ENCODE peak calls at places on chromosomes 13 and 19, in ten cellular contexts. G is nucleus accumbens; P is fibroblast of the aortic adventitia; V is stimulated activated CD8-positive, alpha-beta memory T cell treated with anti-CD3 and anti-CD28 coated beads, Interleukin-7, amount 100 ng/mL, for 1 hour; F is activated CD8-positive, alpha-beta memory T cell treated with anti-CD3 and anti-CD28 coated beads for 48 hours; S is NCI-H460; H is spleen; Q is WTC11; Y is HCT116; M is SIG-M5. Z is an unnamed sample.

GRCh38 chr13:26919311-26919710 is 158.7 kb upstream of the GPR12 start:
- DNase-seq in G (no peak), P (no peak), V (no peak), F (no peak), S (no peak), H (no peak), Q (no peak), Y (no peak), M (no peak), Z (no peak)

GRCh38 chr19:54478677-54479266 is 5.7 kb upstream of the CDC42EP5 start:
- DNase-seq in G (no peak), P (peak; percentile 56), V (no peak), F (no peak), S (no peak), H (no peak), Q (peak; percentile 76), Y (peak; percentile 53), M (no peak), Z (no peak)

GRCh38 chr13:73428137-73428536 is 369.3 kb downstream of the KLF5 start:
- DNase-seq in G (no peak), P (peak; percentile 78), V (no peak), F (no peak), S (no peak), H (no peak), Q (no peak), Y (peak; percentile 81), M (no peak), Z (no peak)

GRCh38 chr13:102402292-102402691 is 444 bp upstream of the FGF14 start:
- DNase-seq in G (peak; percentile 56), P (peak; percentile 5), V (no peak), F (no peak), S (no peak), H (no peak), Q (peak; percentile 78), Y (no peak), M (no peak), Z (peak; percentile 64)

GRCh38 chr19:18496980-18497256 is 25.0 kb downstream of the ELL start:
- DNase-seq in G (no peak), P (no peak), V (no peak), F (no peak), S (no peak), H (no peak), Q (no peak), Y (no peak), M (no peak), Z (no peak)

GRCh38 chr13:78608705-78609463 is 5.5 kb upstream of the POU4F1 start:
- DNase-seq in G (no peak), P (no peak), V (no peak), F (no peak), S (no peak), H (peak; percentile 77), Q (peak; percentile 31), Y (no peak), M (no peak), Z (no peak)

GRCh38 chr19:688992-689391 is 6.3 kb downstream of the PRSS57 start:
- DNase-seq in G (no peak), P (no peak), V (no peak), F (no peak), S (no peak), H (no peak), Q (no peak), Y (no peak), M (no peak), Z (no peak)

GRCh38 chr19:23917856-23918255 is 3.2 kb downstream of the ZNF726 start:
- DNase-seq in G (no peak), P (no peak), V (no peak), F (no peak), S (no peak), H (no peak), Q (no peak), Y (no peak), M (no peak), Z (no peak)

GRCh38 chr19:48962029-48962848 is 2.9 kb upstream of the FTL start:
- DNase-seq in G (no peak), P (no peak), V (no peak), F (no peak), S (peak; percentile 65), H (peak; percentile 96), Q (no peak), Y (no peak), M (peak; percentile 24), Z (no peak)

GRCh38 chr19:51698296-51698695 is 5.2 kb downstream of the SPACA6 start:
- DNase-seq in G (no peak), P (peak; percentile 30), V (no peak), F (no peak), S (no peak), H (no peak), Q (no peak), Y (no peak), M (no peak), Z (no peak)

GRCh38 chr13:60797112-60797511 is 400.1 kb downstream of the TDRD3 start:
- DNase-seq in G (no peak), P (no peak), V (no peak), F (no peak), S (no peak), H (no peak), Q (no peak), Y (no peak), M (no peak), Z (no peak)

GRCh38 chr19:35153701-35154534 is 617 bp upstream of the FXYD5 start:
- DNase-seq in G (no peak), P (no peak), V (peak; percentile 40), F (peak; percentile 62), S (peak; percentile 30), H (peak; percentile 91), Q (peak; percentile 79), Y (no peak), M (no peak), Z (no peak)

GRCh38 chr13:57629391-57629804 is 2.1 kb upstream of the PCDH17 start:
- DNase-seq in G (peak; percentile 67), P (peak; percentile 3), V (no peak), F (no peak), S (no peak), H (peak; percentile 72), Q (no peak), Y (no peak), M (no peak), Z (peak; percentile 59)

GRCh38 chr13:31248361-31248760 is 48.6 kb downstream of the B3GLCT start:
- DNase-seq in G (no peak), P (no peak), V (no peak), F (no peak), S (no peak), H (no peak), Q (no peak), Y (no peak), M (no peak), Z (no peak)

GRCh38 chr13:105817011-105817410 is 718.5 kb downstream of the EFNB2 start:
- DNase-seq in G (no peak), P (no peak), V (no peak), F (no peak), S (no peak), H (no peak), Q (peak; percentile 22), Y (no peak), M (no peak), Z (no peak)

GRCh38 chr13:111903143-111903542 is 163.8 kb upstream of the SOX1 start:
- DNase-seq in G (no peak), P (no peak), V (no peak), F (no peak), S (peak; percentile 2), H (no peak), Q (no peak), Y (no peak), M (no peak), Z (no peak)

GRCh38 chr13:113765241-113765910 is 6.3 kb downstream of the TMEM255B start:
- DNase-seq in G (no peak), P (no peak), V (no peak), F (no peak), S (no peak), H (peak; percentile 39), Q (no peak), Y (no peak), M (no peak), Z (no peak)

GRCh38 chr19:407501-408440 is 1.2 kb downstream of the C2CD4C start:
- DNase-seq in G (no peak), P (no peak), V (no peak), F (no peak), S (no peak), H (peak; percentile 67), Q (no peak), Y (no peak), M (no peak), Z (no peak)

GRCh38 chr13:33123066-33123940 is 107.1 kb downstream of the KL start:
- DNase-seq in G (no peak), P (peak; percentile 39), V (no peak), F (no peak), S (no peak), H (no peak), Q (no peak), Y (no peak), M (peak; percentile 46), Z (no peak)